ENCODE peak calls at places on chromosomes 5 and 9, in six cellular contexts. B is neuronal stem cell, A is mesenchymal stem cell, C is IMR-90, R is H1, N is H9. Z is an unnamed sample.

GRCh38 chr9:134663084-134663483 is 21.5 kb downstream of the COL5A1 start:
- DNase-seq in B (no peak), A (no peak), C (no peak), R (no peak), N (no peak), Z (no peak)

GRCh38 chr5:71475788-71476384 is 20.4 kb downstream of the BDP1 start:
- DNase-seq in B (peak), A (peak), C (peak), R (no peak), N (no peak), Z (peak)

GRCh38 chr9:37974506-37975173 is 70.7 kb upstream of the SLC25A51 start:
- DNase-seq in B (no peak), A (peak), C (no peak), R (no peak), N (no peak), Z (peak)

GRCh38 chr9:5089737-5090136 is 95.7 kb downstream of the INSL6 start:
- DNase-seq in B (no peak), A (no peak), C (no peak), R (no peak), N (no peak), Z (no peak)

GRCh38 chr5:91885291-91886265 is 502.5 kb upstream of the ARRDC3 start:
- DNase-seq in B (no peak), A (no peak), C (no peak), R (no peak), N (no peak), Z (peak)

GRCh38 chr9:127388037-127388855 is 8.7 kb upstream of the SLC2A8 start:
- DNase-seq in B (no peak), A (peak), C (peak), R (no peak), N (no peak), Z (peak)

GRCh38 chr5:3139596-3139995 is 388.1 kb upstream of the IRX2 start:
- DNase-seq in B (no peak), A (no peak), C (no peak), R (no peak), N (no peak), Z (peak)

GRCh38 chr5:144698454-144698853 is 527.8 kb downstream of the KCTD16 start:
- DNase-seq in B (no peak), A (no peak), C (peak), R (no peak), N (no peak), Z (peak)

GRCh38 chr5:139037732-139038131 is 160.4 kb downstream of the SIL1 start:
- DNase-seq in B (no peak), A (no peak), C (peak), R (no peak), N (no peak), Z (no peak)

GRCh38 chr5:5572010-5572982 is 149.8 kb downstream of the ICE1 start:
- DNase-seq in B (no peak), A (no peak), C (no peak), R (no peak), N (peak), Z (no peak)
- H3K27ac ChIP-seq in B (no peak), A (no peak), C (no peak), R (no peak), N (no peak), Z (no peak)

GRCh38 chr9:112049834-112050516 is 125.1 kb downstream of the SUSD1 start:
- DNase-seq in B (no peak), A (no peak), C (no peak), R (no peak), N (no peak), Z (no peak)
- H2BK120ac ChIP-seq in B (no peak), A (no peak), C (peak), R (no peak), N (peak), Z (no peak)

DNA sequence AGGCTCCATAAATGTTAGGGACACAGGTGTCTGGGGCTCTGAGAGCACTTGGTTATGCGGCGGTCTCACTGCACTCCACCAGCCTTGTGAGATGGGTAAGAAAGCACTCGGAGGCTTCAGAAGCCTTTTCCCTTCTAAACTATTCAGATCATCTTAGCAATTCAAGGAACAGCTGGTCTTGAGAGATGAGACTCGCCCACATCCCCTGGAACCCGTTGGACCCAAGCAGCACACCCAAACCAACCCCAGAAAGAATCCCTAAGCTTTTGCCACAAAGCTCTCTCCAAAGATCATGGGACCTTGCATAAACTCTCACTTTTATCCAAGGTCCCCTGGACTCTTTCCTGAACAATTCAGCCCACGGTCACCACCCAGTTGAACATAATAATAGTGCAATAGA is 90.2 kb downstream of the RAPGEF1 start:
- DNase-seq in B (no peak), A (no peak), C (no peak), R (no peak), N (no peak), Z (no peak)
- H3K27ac ChIP-seq in B (no peak), A (no peak), C (no peak), R (no peak), N (no peak), Z (no peak)

GRCh38 chr9:113622600-113623400 is 159.3 kb downstream of the RGS3 start:
- DNase-seq in B (no peak), A (peak), C (peak), R (peak), N (peak), Z (peak)
- H2BK120ac ChIP-seq in B (no peak), A (peak), C (peak), R (peak), N (no peak), Z (peak)

GRCh38 chr5:74209566-74209965 is 431.0 kb downstream of the ENC1 start:
- DNase-seq in B (no peak), A (no peak), C (peak), R (no peak), N (no peak), Z (no peak)

GRCh38 chr5:74212336-74212735 is 428.2 kb downstream of the ENC1 start:
- DNase-seq in B (no peak), A (peak), C (peak), R (no peak), N (peak), Z (peak)

GRCh38 chr5:74205745-74206570 is 434.6 kb downstream of the ENC1 start:
- DNase-seq in B (no peak), A (no peak), C (no peak), R (no peak), N (no peak), Z (no peak)

GRCh38 chr5:74201334-74202081 is 439.0 kb downstream of the ENC1 start:
- DNase-seq in B (no peak), A (peak), C (peak), R (no peak), N (no peak), Z (no peak)

DNA sequence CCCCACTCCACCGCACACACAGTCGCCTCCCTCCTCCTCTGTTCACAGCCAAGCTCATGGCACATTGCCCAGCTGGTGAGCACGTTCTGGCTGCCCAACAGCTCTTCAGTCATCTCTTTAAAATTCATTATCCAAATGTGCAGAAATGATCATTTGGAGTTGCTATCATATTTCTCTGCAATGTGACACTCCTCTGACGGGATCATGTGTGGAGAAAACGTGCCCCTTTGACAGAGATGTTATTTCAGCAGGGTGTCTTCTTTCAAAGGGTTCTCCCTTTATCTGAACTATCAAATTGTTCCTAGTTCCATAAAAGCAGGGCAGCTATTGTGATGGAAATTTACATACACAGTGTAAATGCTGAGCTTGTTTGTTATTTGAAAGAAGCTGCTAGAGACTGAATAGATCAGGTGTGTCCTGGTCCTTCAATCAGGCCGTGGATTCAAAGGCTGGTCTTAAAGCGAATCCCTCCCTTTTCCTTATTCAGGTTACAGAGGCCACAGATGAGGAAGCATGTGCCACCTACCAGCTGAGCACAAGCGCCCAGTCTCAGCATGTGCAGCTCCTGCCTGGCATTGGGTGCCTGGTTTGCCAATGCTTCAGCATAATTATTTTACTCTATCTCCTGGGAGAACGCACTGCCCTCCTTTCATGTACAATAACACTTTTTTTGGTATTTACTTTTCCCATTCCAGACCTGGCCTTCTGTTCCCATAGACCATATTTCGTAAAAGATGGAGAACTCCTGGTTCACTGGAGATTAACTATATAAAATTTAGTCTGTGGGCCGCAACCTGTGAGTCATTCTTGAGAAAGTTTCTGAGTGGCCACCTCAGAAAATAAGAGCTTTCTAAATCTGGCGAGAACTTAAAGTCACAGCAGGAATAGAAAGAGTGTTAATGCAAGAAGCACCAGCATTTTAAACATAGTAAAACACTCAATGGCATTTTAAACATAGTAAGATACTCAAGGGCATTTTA is 433.7 kb downstream of the ENC1 start:
- DNase-seq in B (no peak), A (no peak), C (peak), R (peak), N (no peak), Z (no peak)
- H3K27ac ChIP-seq in B (no peak), A (no peak), C (no peak), R (no peak), N (no peak), Z (no peak)

GRCh38 chr5:148826082-148826971 is at the start of gene ADRB2:
- DNase-seq in B (peak), A (peak), C (peak), R (peak), N (peak), Z (peak)
- H2BK120ac ChIP-seq in B (no peak), A (peak), C (peak), R (no peak), N (no peak), Z (no peak)

DNA sequence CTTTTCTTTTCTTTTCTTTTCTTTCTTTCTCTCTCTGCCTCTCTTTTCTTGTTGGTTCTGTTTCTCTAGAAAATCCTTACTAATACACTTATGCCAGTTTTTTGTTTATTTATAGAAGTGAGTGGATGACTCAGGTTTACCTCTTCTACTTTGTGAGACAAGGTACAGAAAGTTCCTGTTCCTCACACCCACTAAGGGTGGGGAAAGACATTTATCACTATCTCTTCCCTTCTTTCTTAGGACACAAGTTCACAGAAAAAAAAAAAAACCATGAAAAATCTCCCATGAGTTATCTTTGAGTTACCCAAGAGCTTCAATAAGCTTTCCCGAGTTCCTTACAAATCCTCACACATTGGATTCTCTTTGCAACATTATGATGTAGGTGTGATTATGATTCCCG is 60.9 kb upstream of the CD180 start:
- DNase-seq in B (no peak), A (no peak), C (no peak), R (no peak), N (no peak), Z (no peak)
- H3K27ac ChIP-seq in B (no peak), A (no peak), C (no peak), R (no peak), N (no peak), Z (no peak)

DNA sequence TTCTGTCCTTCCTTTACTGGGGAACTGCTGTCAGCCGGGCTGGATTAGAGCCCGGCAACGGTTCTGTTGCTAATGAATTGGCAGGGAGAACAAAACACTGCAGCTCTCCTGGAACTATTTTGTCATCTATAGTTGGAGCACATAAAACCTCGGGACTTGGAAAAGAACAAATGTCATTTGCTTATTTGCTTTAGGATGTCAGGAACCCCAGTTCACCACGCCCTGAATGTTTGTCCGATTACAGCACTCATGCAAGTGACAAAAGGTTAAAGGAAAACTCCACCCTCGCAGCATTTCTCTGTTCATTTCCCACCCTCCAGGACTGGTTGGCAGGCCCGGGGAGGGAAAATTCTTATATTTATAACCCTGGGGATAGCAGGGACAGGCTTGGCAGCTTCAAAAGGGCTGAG is 66.5 kb upstream of the PLPP1 start:
- DNase-seq in B (peak), A (peak), C (peak), R (no peak), N (no peak), Z (peak)
- H2BK120ac ChIP-seq in B (no peak), A (peak), C (peak), R (no peak), N (no peak), Z (no peak)